ENCODE peak calls at places on chromosomes 16 and 17, in seven cellular contexts. V is NCI-H1092 treated with DMSO at 0.1 percent for 48 hours, B is pancreas, E is A549, N is NCI-H1436, W is lung, T is GM04504. C is an unnamed sample.

GRCh38 chr16:49534901-49535300 is 161.3 kb downstream of the C16orf78 start:
- DNase-seq in V (no peak), B (no peak), E (no peak), N (no peak), W (no peak), T (no peak), C (no peak)

GRCh38 chr17:74852237-74853047 is 7.2 kb downstream of the GRIN2C start:
- DNase-seq in V (no peak), B (no peak), E (no peak), N (no peak), W (no peak), T (no peak), C (no peak)

GRCh38 chr16:56589141-56590039 is at the start of gene MT3:
- DNase-seq in V (peak), B (no peak), E (no peak), N (peak), W (no peak), T (no peak), C (no peak)

GRCh38 chr17:62724398-62725146 is 83.5 kb downstream of the MARCHF10 start:
- DNase-seq in V (no peak), B (no peak), E (no peak), N (no peak), W (no peak), T (no peak), C (no peak)

GRCh38 chr16:57476546-57477410 is 9.5 kb downstream of the DOK4 start:
- DNase-seq in V (no peak), B (no peak), E (no peak), N (no peak), W (no peak), T (no peak), C (no peak)

GRCh38 chr16:86806838-86807351 is 228.5 kb downstream of the FOXL1 start:
- DNase-seq in V (no peak), B (no peak), E (no peak), N (no peak), W (no peak), T (no peak), C (no peak)

GRCh38 chr16:49341706-49342105 is 31.9 kb upstream of the C16orf78 start:
- DNase-seq in V (no peak), B (no peak), E (no peak), N (no peak), W (no peak), T (no peak), C (no peak)

GRCh38 chr17:79941088-79942010 is 94.3 kb downstream of the TBC1D16 start:
- DNase-seq in V (no peak), B (no peak), E (no peak), N (no peak), W (no peak), T (no peak), C (no peak)

GRCh38 chr16:54034684-54035083 is 251.9 kb downstream of the IRX3 start:
- DNase-seq in V (no peak), B (no peak), E (no peak), N (no peak), W (no peak), T (no peak), C (no peak)

GRCh38 chr17:3964203-3965122 is at the start of gene ATP2A3:
- DNase-seq in V (peak), B (no peak), E (peak), N (peak), W (no peak), T (no peak), C (no peak)

GRCh38 chr17:82924812-82925211 is 85.0 kb upstream of the ZNF750 start:
- DNase-seq in V (no peak), B (no peak), E (no peak), N (no peak), W (no peak), T (no peak), C (no peak)

GRCh38 chr17:66306413-66306812 is 4.0 kb downstream of the PRKCA start:
- DNase-seq in V (no peak), B (no peak), E (no peak), N (no peak), W (no peak), T (no peak), C (no peak)

GRCh38 chr17:27919120-27919519 is 26.0 kb upstream of the LYRM9 start:
- DNase-seq in V (no peak), B (peak), E (no peak), N (no peak), W (no peak), T (no peak), C (no peak)

GRCh38 chr16:29804455-29805231 is 1.7 kb upstream of the MAZ start:
- DNase-seq in V (peak), B (peak), E (no peak), N (no peak), W (no peak), T (no peak), C (no peak)

GRCh38 chr17:45248132-45248936 is 13.6 kb downstream of the SPATA32 start:
- DNase-seq in V (no peak), B (peak), E (peak), N (peak), W (peak), T (no peak), C (no peak)

GRCh38 chr17:29178750-29179231 is 1.4 kb downstream of the MYO18A start:
- DNase-seq in V (no peak), B (no peak), E (peak), N (no peak), W (no peak), T (no peak), C (no peak)

GRCh38 chr17:77327566-77328463 is 187.0 kb downstream of the SEC14L1 start:
- DNase-seq in V (no peak), B (no peak), E (no peak), N (no peak), W (peak), T (no peak), C (no peak)

GRCh38 chr17:59361916-59362810 is 30.7 kb downstream of the YPEL2 start:
- DNase-seq in V (no peak), B (no peak), E (no peak), N (no peak), W (no peak), T (peak), C (peak)

GRCh38 chr16:24668481-24669001 is 60.9 kb upstream of the TNRC6A start:
- DNase-seq in V (no peak), B (no peak), E (no peak), N (no peak), W (no peak), T (no peak), C (peak)

C was measured in BJ.